ENCODE peak calls at places on chromosomes 11 and 22, in five cellular contexts. U, B, F, I and X are unnamed samples.

GRCh38 chr11:68431984-68432600 is 28.5 kb upstream of the PPP6R3 start:
- DNase-seq in U (no peak), B (no peak), F (no peak), I (no peak), X (no peak)

GRCh38 chr11:32109138-32109537 is 18.3 kb downstream of the RCN1 start:
- DNase-seq in U (no peak), B (no peak), F (no peak), I (no peak), X (no peak)

GRCh38 chr11:69707156-69707555 is 3.3 kb upstream of the FGF19 start:
- DNase-seq in U (no peak), B (no peak), F (no peak), I (no peak), X (no peak)

GRCh38 chr22:32564170-32565001 is 89.8 kb downstream of the FBXO7 start:
- DNase-seq in U (no peak), B (no peak), F (no peak), I (peak; percentile 45), X (no peak)

GRCh38 chr11:15897211-15897960 is 459.0 kb downstream of the SOX6 start:
- DNase-seq in U (no peak), B (no peak), F (peak; percentile 19), I (peak; percentile 22), X (no peak)

GRCh38 chr11:110759972-110760381 is 47.7 kb upstream of the ARHGAP20 start:
- DNase-seq in U (no peak), B (no peak), F (no peak), I (no peak), X (peak; percentile 72)

GRCh38 chr11:117221775-117222517 is 9.9 kb downstream of the PCSK7 start:
- DNase-seq in U (no peak), B (no peak), F (no peak), I (no peak), X (no peak)

GRCh38 chr22:36010913-36011312 is 17.7 kb downstream of the RBFOX2 start:
- DNase-seq in U (no peak), B (no peak), F (no peak), I (no peak), X (no peak)

GRCh38 chr11:65224939-65225283 is 36.9 kb upstream of the POLA2 start:
- DNase-seq in U (no peak), B (no peak), F (peak; percentile 71), I (peak; percentile 50), X (peak; percentile 39)

GRCh38 chr11:80993561-80993960 is 1552.7 kb upstream of the TENM4 start:
- DNase-seq in U (no peak), B (no peak), F (no peak), I (no peak), X (no peak)

GRCh38 chr11:7577226-7577882 is 63.6 kb downstream of the PPFIBP2 start:
- DNase-seq in U (no peak), B (no peak), F (peak; percentile 49), I (no peak), X (peak; percentile 44)

GRCh38 chr22:20429254-20430100 is 8.1 kb downstream of the SCARF2 start:
- DNase-seq in U (peak; percentile 91), B (no peak), F (no peak), I (no peak), X (peak; percentile 62)

GRCh38 chr11:109062445-109062844 is 359.5 kb upstream of the C11orf87 start:
- DNase-seq in U (no peak), B (no peak), F (no peak), I (no peak), X (no peak)

GRCh38 chr22:37501176-37501609 is 15.0 kb upstream of the MFNG start:
- DNase-seq in U (no peak), B (no peak), F (no peak), I (peak; percentile 60), X (no peak)

GRCh38 chr11:79864882-79865281 is 424.1 kb upstream of the TENM4 start:
- DNase-seq in U (no peak), B (no peak), F (no peak), I (peak; percentile 4), X (peak; percentile 38)

GRCh38 chr11:67356867-67357561 is 3.7 kb upstream of the POLD4 start:
- DNase-seq in U (peak; percentile 78), B (peak; percentile 60), F (peak; percentile 89), I (peak; percentile 90), X (peak; percentile 62)

GRCh38 chr22:24500251-24500820 is 5.2 kb downstream of the UPB1 start:
- DNase-seq in U (no peak), B (peak; percentile 6), F (peak; percentile 58), I (no peak), X (peak; percentile 78)

GRCh38 chr11:94046796-94047195 is 25.6 kb downstream of the HEPHL1 start:
- DNase-seq in U (no peak), B (no peak), F (no peak), I (no peak), X (no peak)

GRCh38 chr11:8803973-8804372 is 107.0 kb upstream of the AKIP1 start:
- DNase-seq in U (no peak), B (no peak), F (no peak), I (no peak), X (no peak)

GRCh38 chr11:102436546-102436945 is 16.0 kb downstream of the TMEM123 start:
- DNase-seq in U (no peak), B (no peak), F (no peak), I (no peak), X (no peak)

GRCh38 chr11:85947431-85948272 is 92.5 kb downstream of the CCDC83 start:
- DNase-seq in U (no peak), B (no peak), F (no peak), I (peak; percentile 46), X (peak; percentile 51)

GRCh38 chr22:45503071-45503815 is 560 bp downstream of the FBLN1 start:
- DNase-seq in U (no peak), B (no peak), F (no peak), I (no peak), X (no peak)

GRCh38 chr22:38110863-38111852 is 674 bp upstream of the BAIAP2L2 start:
- DNase-seq in U (no peak), B (no peak), F (peak; percentile 65), I (peak; percentile 74), X (peak; percentile 59)

GRCh38 chr22:36644333-36644757 is 59.2 kb downstream of the CACNG2 start:
- DNase-seq in U (peak; percentile 16), B (no peak), F (peak; percentile 78), I (peak; percentile 69), X (peak; percentile 75)

GRCh38 chr11:69808708-69809107 is 10.5 kb downstream of the FGF3 start:
- DNase-seq in U (no peak), B (no peak), F (peak; percentile 93), I (no peak), X (no peak)

GRCh38 chr11:69394902-69395690 is 86.4 kb upstream of the LINC01488 start:
- DNase-seq in U (no peak), B (no peak), F (no peak), I (no peak), X (no peak)

GRCh38 chr11:12303431-12304149 is 73.8 kb upstream of the PARVA start:
- DNase-seq in U (no peak), B (no peak), F (no peak), I (no peak), X (no peak)

GRCh38 chr11:77395460-77396175 is 78.3 kb downstream of the PAK1 start:
- DNase-seq in U (no peak), B (no peak), F (no peak), I (no peak), X (no peak)

GRCh38 chr11:95704865-95705264 is 84.7 kb downstream of the FAM76B start:
- DNase-seq in U (no peak), B (no peak), F (no peak), I (no peak), X (no peak)

GRCh38 chr11:17352925-17353227 is 1.3 kb downstream of the NCR3LG1 start:
- DNase-seq in U (peak; percentile 43), B (no peak), F (peak; percentile 27), I (peak; percentile 59), X (peak; percentile 26)

GRCh38 chr11:30917859-30918478 is 331.8 kb upstream of the MPPED2 start:
- DNase-seq in U (peak; percentile 17), B (peak; percentile 69), F (peak; percentile 47), I (peak; percentile 47), X (peak; percentile 18)

GRCh38 chr22:20509344-20510047 is 2.1 kb downstream of the MED15 start:
- DNase-seq in U (peak; percentile 59), B (no peak), F (peak; percentile 63), I (peak; percentile 57), X (peak; percentile 78)